ENCODE peak calls at places on chromosomes 6 and 20, in five cellular contexts. F is GM12878, L is sigmoid colon, T is vagina, W is mesendoderm. D is an unnamed sample. For H3K36me3, the result is how much of the 10 kb centered on the place peaks cover.

GRCh38 chr20:19269737-19270325 is 57.4 kb downstream of the SLC24A3 start:
- DNase-seq in F (no peak), L (no peak), T (peak), W (no peak), D (no peak)

GRCh38 chr20:57672164-57672563 is 37.7 kb downstream of the PMEPA1 start:
- DNase-seq in F (no peak), L (peak), T (no peak), W (no peak), D (no peak)

GRCh38 chr6:113147544-113147943 is 709.6 kb upstream of the MARCKS start:
- DNase-seq in F (no peak), L (no peak), T (no peak), W (no peak), D (no peak)

GRCh38 chr6:409370-409972 is 17.9 kb downstream of the IRF4 start:
- DNase-seq in F (no peak), L (no peak), T (no peak), W (no peak), D (no peak)

GRCh38 chr6:118559659-118560058 is 11.6 kb downstream of the PLN start:
- DNase-seq in F (no peak), L (no peak), T (no peak), W (no peak), D (no peak)

GRCh38 chr6:10210052-10210451 is 204.8 kb downstream of the TFAP2A start:
- DNase-seq in F (no peak), L (no peak), T (no peak), W (no peak), D (no peak)

GRCh38 chr6:131914967-131915751 is 36.0 kb downstream of the CCN2 start:
- DNase-seq in F (peak), L (peak), T (no peak), W (peak), D (no peak)

GRCh38 chr6:13971303-13971702 is 46.6 kb downstream of the RNF182 start:
- DNase-seq in F (no peak), L (no peak), T (no peak), W (no peak), D (no peak)

GRCh38 chr20:843908-844307 is 10.4 kb downstream of the FAM110A start:
- DNase-seq in F (no peak), L (no peak), T (no peak), W (no peak), D (no peak)

GRCh38 chr6:160163425-160163824 is 41.8 kb downstream of the SLC22A1 start:
- DNase-seq in F (no peak), L (no peak), T (no peak), W (no peak), D (no peak)

GRCh38 chr6:151087861-151088598 is 151.7 kb upstream of the AKAP12 start:
- DNase-seq in F (no peak), L (no peak), T (peak), W (no peak), D (no peak)

GRCh38 chr6:162704001-162704400 is 23.6 kb downstream of the PRKN start:
- DNase-seq in F (no peak), L (no peak), T (no peak), W (no peak), D (no peak)

GRCh38 chr6:9204171-9204570 is 768.8 kb upstream of the SLC35B3 start:
- DNase-seq in F (no peak), L (no peak), T (no peak), W (peak), D (no peak)

GRCh38 chr6:20438462-20439070 is 36.9 kb downstream of the E2F3 start:
- DNase-seq in F (no peak), L (no peak), T (no peak), W (no peak), D (no peak)

GRCh38 chr20:50036703-50037102 is 53.9 kb downstream of the SNAI1 start:
- DNase-seq in F (no peak), L (no peak), T (no peak), W (no peak), D (no peak)

GRCh38 chr6:139329224-139329623 is 37.4 kb upstream of the TXLNB start:
- DNase-seq in F (no peak), L (no peak), T (no peak), W (no peak), D (no peak)

GRCh38 chr20:9218412-9219001 is 149.6 kb downstream of the PLCB4 start:
- DNase-seq in F (no peak), L (no peak), T (no peak), W (no peak), D (no peak)

GRCh38 chr20:40160151-40160550 is 528.9 kb downstream of the MAFB start:
- DNase-seq in F (peak), L (peak), T (no peak), W (peak), D (no peak)

GRCh38 chr6:101296184-101296583 is 97.3 kb upstream of the GRIK2 start:
- DNase-seq in F (no peak), L (no peak), T (no peak), W (no peak), D (no peak)

GRCh38 chr6:154428892-154429291 is 72.3 kb upstream of the IPCEF1 start:
- DNase-seq in F (no peak), L (no peak), T (no peak), W (no peak), D (no peak)

GRCh38 chr6:148888853-148889252 is 142.0 kb downstream of the UST start:
- DNase-seq in F (no peak), L (no peak), T (no peak), W (no peak), D (no peak)

GRCh38 chr20:43915209-43916072 is 789 bp downstream of the TOX2 start:
- DNase-seq in F (no peak), L (no peak), T (no peak), W (peak), D (peak)

GRCh38 chr6:145214570-145214969 is 520.8 kb downstream of the EPM2A start:
- DNase-seq in F (no peak), L (no peak), T (no peak), W (peak), D (no peak)

GRCh38 chr6:85632164-85632942 is 10.3 kb downstream of the SYNCRIP start:
- DNase-seq in F (no peak), L (no peak), T (no peak), W (no peak), D (no peak)

GRCh38 chr6:161038229-161039003 is 46.8 kb downstream of the MAP3K4 start:
- DNase-seq in F (peak), L (peak), T (no peak), W (no peak), D (peak)

GRCh38 chr6:127023001-127023778 is 95.3 kb upstream of the RSPO3 start:
- DNase-seq in F (no peak), L (no peak), T (no peak), W (no peak), D (no peak)

GRCh38 chr20:49471397-49471796 is 11.1 kb downstream of the KCNB1 start:
- DNase-seq in F (no peak), L (no peak), T (no peak), W (peak), D (no peak)

GRCh38 chr6:144131248-144131709 is 19.0 kb upstream of the STX11 start:
- DNase-seq in F (no peak), L (no peak), T (no peak), W (no peak), D (no peak)

GRCh38 chr20:25360631-25361286 is 29.9 kb downstream of the ABHD12 start:
- DNase-seq in F (no peak), L (no peak), T (no peak), W (peak), D (no peak)

GRCh38 chr6:11653028-11653583 is 115.6 kb downstream of the TMEM170B start:
- DNase-seq in F (no peak), L (no peak), T (no peak), W (peak), D (no peak)

GRCh38 chr20:32230707-32231106 is 23.0 kb downstream of the POFUT1 start:
- DNase-seq in F (no peak), L (no peak), T (no peak), W (no peak), D (no peak)

GRCh38 chr20:32232487-32232886 is 24.8 kb downstream of the POFUT1 start:
- DNase-seq in F (no peak), L (no peak), T (no peak), W (no peak), D (no peak)

GRCh38 chr20:32231847-32232246 is 24.2 kb downstream of the POFUT1 start:
- DNase-seq in F (no peak), L (no peak), T (no peak), W (no peak), D (no peak)

GRCh38 chr20:32229351-32229750 is 21.7 kb downstream of the POFUT1 start:
- DNase-seq in F (no peak), L (no peak), T (no peak), W (no peak), D (no peak)

GRCh38 chr20:32231245-32231644 is 23.6 kb downstream of the POFUT1 start:
- DNase-seq in F (no peak), L (no peak), T (no peak), W (no peak), D (no peak)
- H3K36me3 ChIP-seq in F (under half), L (under half), T (under half), W (under half), D (half or more)

GRCh38 chr20:35669221-35669620 is 4.5 kb upstream of the CPNE1 start:
- DNase-seq in F (no peak), L (no peak), T (peak), W (no peak), D (peak)
- H3K36me3 ChIP-seq in F (under half), L (under half), T (under half), W (under half), D (half or more)

GRCh38 chr20:5770240-5770986 is 20.2 kb downstream of the SHLD1 start:
- DNase-seq in F (no peak), L (no peak), T (no peak), W (no peak), D (no peak)
- H3K36me3 ChIP-seq in F (under half), L (under half), T (under half), W (under half), D (under half)

GRCh38 chr20:34292496-34292895 is 10.7 kb downstream of the AHCY start:
- DNase-seq in F (no peak), L (no peak), T (no peak), W (no peak), D (no peak)

GRCh38 chr20:34294563-34294962 is 8.6 kb downstream of the AHCY start:
- DNase-seq in F (no peak), L (no peak), T (no peak), W (no peak), D (no peak)

GRCh38 chr20:34293589-34293988 is 9.6 kb downstream of the AHCY start:
- DNase-seq in F (no peak), L (no peak), T (no peak), W (no peak), D (no peak)

GRCh38 chr20:34295284-34295683 is 7.9 kb downstream of the AHCY start:
- DNase-seq in F (no peak), L (no peak), T (no peak), W (no peak), D (no peak)

DNA sequence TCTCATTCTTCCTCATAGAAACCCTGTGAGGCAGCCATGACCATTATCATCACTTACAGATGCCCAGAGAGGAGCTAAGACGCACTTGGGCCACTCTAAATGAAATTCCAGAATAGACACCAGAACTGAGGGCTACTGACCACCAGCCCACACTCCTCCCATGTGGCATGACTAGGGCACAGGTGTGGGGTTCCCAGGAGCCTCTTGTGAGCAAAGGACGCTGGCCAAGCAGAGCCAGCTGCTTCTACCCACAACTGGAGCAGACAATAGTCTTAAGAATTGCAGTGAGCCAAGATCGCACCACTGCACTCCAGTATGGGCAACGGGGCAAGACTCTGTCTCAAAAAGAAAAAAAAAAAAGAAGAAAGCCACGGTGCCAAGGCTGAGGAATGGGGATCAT is 10.0 kb downstream of the AHCY start:
- DNase-seq in F (no peak), L (no peak), T (no peak), W (no peak), D (no peak)
- H3K36me3 ChIP-seq in F (under half), L (under half), T (under half), W (under half), D (half or more)

GRCh38 chr6:125174626-125175025 is 21.1 kb downstream of the TPD52L1 start:
- DNase-seq in F (no peak), L (no peak), T (no peak), W (no peak), D (no peak)
- H3K36me3 ChIP-seq in F (under half), L (under half), T (under half), W (under half), D (under half)

GRCh38 chr6:35275861-35276260 is 16.3 kb downstream of the ZNF76 start:
- DNase-seq in F (no peak), L (no peak), T (no peak), W (no peak), D (no peak)

GRCh38 chr6:35282472-35282871 is 15.1 kb upstream of the DEF6 start:
- DNase-seq in F (no peak), L (no peak), T (no peak), W (no peak), D (no peak)

GRCh38 chr6:35283361-35283760 is 14.3 kb upstream of the DEF6 start:
- DNase-seq in F (no peak), L (no peak), T (no peak), W (no peak), D (no peak)

GRCh38 chr6:35278708-35279107 is 18.9 kb upstream of the DEF6 start:
- DNase-seq in F (no peak), L (no peak), T (no peak), W (no peak), D (no peak)

DNA sequence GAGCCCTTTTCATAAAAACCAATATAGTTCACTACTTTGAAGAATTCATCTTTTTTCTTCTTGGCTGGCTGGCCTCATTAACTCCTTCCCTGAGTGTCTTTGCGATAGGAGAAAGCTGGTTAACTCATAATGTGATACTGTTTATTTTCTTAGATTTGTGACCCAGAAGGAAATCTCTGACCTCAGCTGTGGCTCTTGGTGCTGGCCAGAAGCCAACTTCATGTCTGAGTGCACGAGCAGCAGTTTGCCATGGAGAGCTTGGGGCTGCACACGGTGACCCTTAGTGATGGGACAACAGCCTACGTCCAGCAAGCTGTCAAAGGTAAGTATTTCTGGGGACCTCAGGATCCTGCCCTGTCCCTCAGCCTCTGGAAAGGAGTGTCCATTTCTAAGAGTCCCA is 16.7 kb upstream of the DEF6 start:
- DNase-seq in F (no peak), L (peak), T (no peak), W (no peak), D (no peak)
- H3K36me3 ChIP-seq in F (under half), L (under half), T (under half), W (under half), D (under half)

GRCh38 chr6:30591008-30591407 is 19.8 kb downstream of the ABCF1 start:
- DNase-seq in F (no peak), L (no peak), T (no peak), W (no peak), D (no peak)
- H3K36me3 ChIP-seq in F (under half), L (under half), T (under half), W (under half), D (half or more)

DNA sequence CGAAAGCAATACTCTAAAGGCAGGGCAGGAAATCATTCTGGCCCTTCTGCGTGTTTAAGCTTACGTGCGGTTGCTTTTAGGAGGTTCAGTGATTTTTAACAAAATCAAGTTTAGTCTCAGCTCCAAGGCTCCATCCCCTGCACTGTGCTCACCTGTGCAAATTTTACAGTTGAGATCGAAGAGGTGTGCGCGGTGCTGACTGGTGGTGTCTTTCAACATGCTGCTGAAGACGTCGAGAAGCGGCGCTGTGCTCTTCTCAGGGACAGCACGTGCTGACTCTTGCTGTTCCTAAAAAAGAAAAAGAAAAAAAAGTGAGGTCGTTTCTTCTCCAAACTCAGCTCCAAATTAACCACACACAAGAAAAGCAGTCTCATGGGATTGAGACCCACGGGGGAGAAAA is 32.0 kb downstream of the DIDO1 start:
- DNase-seq in F (no peak), L (no peak), T (no peak), W (no peak), D (peak)
- H3K36me3 ChIP-seq in F (under half), L (under half), T (under half), W (under half), D (half or more)

DNA sequence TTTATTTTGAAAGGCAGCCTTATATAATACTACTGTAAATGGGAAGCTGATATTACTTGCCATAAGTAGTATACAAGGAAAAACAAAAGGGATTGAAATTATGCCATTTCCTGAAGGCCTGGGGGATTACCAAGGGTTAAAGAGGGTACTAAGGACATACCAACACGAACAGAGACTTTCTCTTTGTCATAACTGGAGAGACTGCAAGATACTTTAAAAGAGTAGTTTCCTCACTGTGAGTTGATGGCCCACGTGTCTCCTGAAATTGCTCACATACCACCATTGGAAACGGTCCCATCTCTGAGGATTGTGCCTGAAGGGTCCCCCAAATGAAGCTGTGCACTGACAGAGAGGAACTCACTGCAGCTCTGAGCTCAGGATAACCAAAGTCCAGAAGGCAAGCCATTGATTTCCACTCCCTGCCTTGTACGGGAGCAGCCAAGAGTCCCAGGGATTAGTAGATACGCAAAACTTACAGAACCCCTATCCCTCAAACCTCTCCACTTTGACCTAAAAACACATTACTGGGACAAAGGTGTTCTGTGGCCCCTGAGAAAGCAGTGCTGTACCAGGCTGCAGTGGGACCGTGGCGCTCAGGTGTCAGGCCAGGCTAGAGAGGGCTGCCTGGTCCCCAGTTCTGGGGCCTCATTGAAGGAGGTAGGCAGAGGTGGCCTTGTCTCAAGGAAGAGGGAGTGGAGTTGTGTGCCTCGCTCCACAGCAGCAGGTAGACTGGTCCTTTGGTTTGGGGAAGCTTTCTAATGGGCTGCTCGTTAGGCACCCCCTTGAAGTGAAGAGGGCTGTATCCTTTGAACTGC is 15.2 kb downstream of the PSMG4 start:
- DNase-seq in F (no peak), L (no peak), T (no peak), W (no peak), D (no peak)
- H3K36me3 ChIP-seq in F (under half), L (under half), T (under half), W (under half), D (under half)

D was measured in RWPE2.